ENCODE peak calls at places on chromosomes 13 and 19, in five cellular contexts. One of them, this sample, is unnamed.

GRCh38 chr13:29861694-29862110 is 11.3 kb upstream of the UBL3 start:
- DNase-seq in GM12878: no peak
- DNase-seq in IMR-90: peak
- DNase-seq in SK-N-SH: no peak
- DNase-seq in K562: no peak
- DNase-seq in this sample: no peak

GRCh38 chr13:51785592-51786424 is 18.2 kb downstream of the DHRS12 start:
- DNase-seq in SK-N-SH: peak
- DNase-seq in K562: peak
- DNase-seq in IMR-90: peak
- DNase-seq in GM12878: no peak
- DNase-seq in this sample: no peak

GRCh38 chr19:36246006-36246391 is 31.1 kb downstream of the ZNF146 start:
- DNase-seq in GM12878: no peak
- DNase-seq in K562: no peak
- DNase-seq in SK-N-SH: peak
- DNase-seq in IMR-90: no peak
- DNase-seq in this sample: no peak

GRCh38 chr13:57632276-57633140 is 964 bp downstream of the PCDH17 start:
- DNase-seq in IMR-90: no peak
- DNase-seq in SK-N-SH: peak
- DNase-seq in K562: no peak
- DNase-seq in GM12878: no peak
- DNase-seq in this sample: no peak

GRCh38 chr13:111213964-111214726 is 99.0 kb downstream of the ARHGEF7 start:
- DNase-seq in IMR-90: no peak
- DNase-seq in SK-N-SH: no peak
- DNase-seq in K562: no peak
- DNase-seq in GM12878: no peak
- DNase-seq in this sample: no peak

GRCh38 chr19:38433268-38433733 is at the start of gene RYR1:
- DNase-seq in GM12878: no peak
- DNase-seq in SK-N-SH: peak
- DNase-seq in IMR-90: no peak
- DNase-seq in K562: peak
- DNase-seq in this sample: no peak

GRCh38 chr19:47723573-47723923 is 10.3 kb downstream of the EHD2 start:
- DNase-seq in SK-N-SH: no peak
- DNase-seq in IMR-90: peak
- DNase-seq in K562: no peak
- DNase-seq in GM12878: no peak
- DNase-seq in this sample: no peak

GRCh38 chr19:12789098-12789903 is 2.0 kb upstream of the JUNB start:
- DNase-seq in IMR-90: peak
- DNase-seq in K562: no peak
- DNase-seq in GM12878: no peak
- DNase-seq in SK-N-SH: no peak
- DNase-seq in this sample: no peak

GRCh38 chr13:73054712-73055111 is 4.1 kb upstream of the KLF5 start:
- DNase-seq in SK-N-SH: no peak
- DNase-seq in GM12878: no peak
- DNase-seq in K562: no peak
- DNase-seq in IMR-90: no peak
- DNase-seq in this sample: no peak

GRCh38 chr19:13978306-13978705 is 26.0 kb downstream of the DCAF15 start:
- DNase-seq in GM12878: no peak
- DNase-seq in K562: peak
- DNase-seq in SK-N-SH: peak
- DNase-seq in IMR-90: no peak
- DNase-seq in this sample: no peak

GRCh38 chr13:41457589-41458186 is 338 bp downstream of the RGCC start:
- DNase-seq in SK-N-SH: peak
- DNase-seq in K562: peak
- DNase-seq in IMR-90: no peak
- DNase-seq in GM12878: no peak
- DNase-seq in this sample: no peak

GRCh38 chr19:10854350-10855089 is 6.3 kb downstream of the C19orf38 start:
- DNase-seq in K562: no peak
- DNase-seq in SK-N-SH: no peak
- DNase-seq in GM12878: no peak
- DNase-seq in IMR-90: no peak
- DNase-seq in this sample: no peak

GRCh38 chr19:18717601-18718000 is 34.1 kb downstream of the CRTC1 start:
- DNase-seq in SK-N-SH: no peak
- DNase-seq in IMR-90: no peak
- DNase-seq in K562: no peak
- DNase-seq in GM12878: no peak
- DNase-seq in this sample: no peak
- TF ChIP-seq RCOR1 in SK-N-SH: no peak
- TF ChIP-seq RCOR1 in IMR-90: no peak
- TF ChIP-seq RCOR1 in K562: no peak
- TF ChIP-seq RCOR1 in GM12878: no peak
- TF ChIP-seq RCOR1 in this sample: no peak

DNA sequence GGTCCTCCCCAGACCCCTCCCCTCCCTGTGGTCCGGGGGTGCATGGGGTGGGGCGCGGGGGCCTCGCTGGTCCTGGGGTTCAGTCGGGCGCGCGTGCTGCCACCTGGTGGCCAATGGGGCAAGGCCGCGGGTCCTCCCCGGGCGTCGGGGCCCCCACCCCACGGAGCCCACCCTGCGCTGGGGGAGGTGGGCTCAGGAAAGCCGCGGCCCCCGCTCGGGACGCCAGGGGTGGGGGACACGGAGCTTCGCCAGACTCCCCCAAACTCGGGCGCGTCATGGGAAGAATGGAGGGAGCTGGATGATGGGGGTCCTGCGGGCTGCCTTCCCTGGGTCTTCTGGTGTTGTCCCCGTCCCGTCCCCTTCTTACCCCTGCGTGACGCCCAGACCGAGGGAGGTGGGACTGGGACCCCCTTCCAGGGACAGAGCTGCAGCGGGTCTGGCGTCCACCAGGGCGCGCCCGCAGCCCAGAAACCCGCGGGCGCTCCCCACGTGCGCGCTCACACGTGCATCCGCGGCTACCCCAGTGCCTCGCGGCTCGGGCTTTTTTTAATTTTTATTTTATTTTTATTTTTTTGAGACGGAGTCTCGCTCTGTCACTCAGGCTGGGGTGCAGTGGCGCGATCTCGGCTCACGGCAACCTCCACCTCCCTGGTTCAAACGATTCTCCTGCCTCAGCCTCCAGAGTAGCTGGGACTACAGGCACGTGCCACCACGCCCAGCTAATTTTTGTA is 19.8 kb upstream of the TCF3 start:
- DNase-seq in SK-N-SH: peak
- DNase-seq in GM12878: no peak
- DNase-seq in K562: peak
- DNase-seq in IMR-90: peak
- DNase-seq in this sample: peak
- TF ChIP-seq RCOR1 in SK-N-SH: no peak
- TF ChIP-seq RCOR1 in GM12878: no peak
- TF ChIP-seq RCOR1 in K562: no peak
- TF ChIP-seq RCOR1 in IMR-90: no peak
- TF ChIP-seq RCOR1 in this sample: no peak

DNA sequence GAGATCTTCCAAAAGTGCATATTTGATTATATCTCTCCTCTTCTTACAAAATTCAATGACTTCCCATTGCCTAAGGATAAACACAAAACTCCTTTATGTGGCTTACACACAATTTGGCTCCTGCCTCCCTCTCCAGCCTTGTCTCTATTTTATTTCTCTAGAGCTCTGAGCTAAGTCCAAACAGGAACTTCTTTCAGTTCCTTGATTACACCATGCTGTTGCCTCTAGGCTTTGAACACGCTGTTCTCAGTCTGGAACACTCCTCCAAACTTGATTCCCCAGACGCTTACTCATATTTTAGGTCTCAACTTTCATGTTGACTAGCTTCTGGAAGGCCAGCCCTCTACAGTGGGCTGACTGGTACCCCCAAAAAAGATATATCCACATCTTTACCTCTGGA is 258.5 kb downstream of the COG6 start:
- DNase-seq in K562: no peak
- DNase-seq in GM12878: no peak
- DNase-seq in IMR-90: no peak
- DNase-seq in SK-N-SH: no peak
- DNase-seq in this sample: no peak
- TF ChIP-seq RCOR1 in K562: no peak
- TF ChIP-seq RCOR1 in GM12878: no peak
- TF ChIP-seq RCOR1 in IMR-90: no peak
- TF ChIP-seq RCOR1 in SK-N-SH: no peak
- TF ChIP-seq RCOR1 in this sample: no peak

GRCh38 chr13:63190219-63190618 is 1774.6 kb upstream of the PCDH20 start:
- DNase-seq in SK-N-SH: peak
- DNase-seq in IMR-90: no peak
- DNase-seq in K562: no peak
- DNase-seq in GM12878: no peak
- DNase-seq in this sample: no peak
- TF ChIP-seq RCOR1 in SK-N-SH: no peak
- TF ChIP-seq RCOR1 in IMR-90: no peak
- TF ChIP-seq RCOR1 in K562: no peak
- TF ChIP-seq RCOR1 in GM12878: no peak
- TF ChIP-seq RCOR1 in this sample: no peak

GRCh38 chr19:19937403-19937802 is 36.7 kb downstream of the ZNF93 start:
- DNase-seq in GM12878: no peak
- DNase-seq in K562: no peak
- DNase-seq in IMR-90: no peak
- DNase-seq in SK-N-SH: no peak
- DNase-seq in this sample: no peak
- TF ChIP-seq RCOR1 in GM12878: no peak
- TF ChIP-seq RCOR1 in K562: no peak
- TF ChIP-seq RCOR1 in IMR-90: no peak
- TF ChIP-seq RCOR1 in SK-N-SH: no peak
- TF ChIP-seq RCOR1 in this sample: no peak

GRCh38 chr13:97786510-97786909 is 167.0 kb upstream of the IPO5 start:
- DNase-seq in IMR-90: no peak
- DNase-seq in K562: no peak
- DNase-seq in GM12878: no peak
- DNase-seq in SK-N-SH: no peak
- DNase-seq in this sample: no peak
- TF ChIP-seq RCOR1 in IMR-90: no peak
- TF ChIP-seq RCOR1 in K562: no peak
- TF ChIP-seq RCOR1 in GM12878: no peak
- TF ChIP-seq RCOR1 in SK-N-SH: no peak
- TF ChIP-seq RCOR1 in this sample: no peak

This sample was measured in A549.